ENCODE peak calls at places on chromosomes 2 and 18, in six cellular contexts. L is colonic mucosa; C is HEK293T; H is memory B cell; N is MCF 10A; E is activated CD8-positive, alpha-beta memory T cell treated with anti-CD3 and anti-CD28 coated beads, Interleukin-2, amount 50 U/mL, for 4 hours. Y is an unnamed sample.

GRCh38 chr2:98634406-98635092 is 26.2 kb downstream of the UNC50 start:
- DNase-seq in C (peak; percentile 53), H (no peak), L (no peak), N (peak; percentile 30), E (peak; percentile 50), Y (no peak)

GRCh38 chr2:209574515-209574914 is 150.7 kb downstream of the MAP2 start:
- DNase-seq in C (no peak), L (no peak), H (no peak), E (no peak), N (no peak), Y (no peak)

GRCh38 chr18:37499008-37499407 is 66.6 kb downstream of the CELF4 start:
- DNase-seq in H (no peak), E (no peak), L (no peak), C (no peak), N (no peak), Y (no peak)

GRCh38 chr18:52451252-52451651 is 111.3 kb downstream of the DCC start:
- DNase-seq in E (no peak), H (no peak), L (no peak), C (no peak), N (no peak), Y (no peak)

GRCh38 chr2:127092306-127092705 is 14.6 kb downstream of the BIN1 start:
- DNase-seq in H (no peak), N (no peak), C (no peak), E (no peak), L (no peak), Y (no peak)

GRCh38 chr2:160295519-160296231 is 95.6 kb upstream of the ITGB6 start:
- DNase-seq in H (no peak), C (no peak), L (no peak), N (no peak), E (no peak), Y (no peak)

GRCh38 chr2:34738691-34739090 is 1139.6 kb upstream of the FAM98A start:
- DNase-seq in N (no peak), C (no peak), L (no peak), E (no peak), H (no peak), Y (no peak)

GRCh38 chr2:97936199-97936598 is 59.5 kb downstream of the TMEM131 start:
- DNase-seq in N (peak; percentile 46), E (no peak), L (peak; percentile 32), C (peak; percentile 35), H (no peak), Y (no peak)

GRCh38 chr2:174965992-174966789 is 39.0 kb downstream of the CHN1 start:
- DNase-seq in N (no peak), E (no peak), C (no peak), L (no peak), H (no peak), Y (no peak)

GRCh38 chr2:157784169-157784822 is 91.8 kb downstream of the ACVR1 start:
- DNase-seq in L (peak; percentile 80), H (no peak), N (peak; percentile 88), E (no peak), C (no peak), Y (no peak)

GRCh38 chr2:228543117-228543516 is 361.6 kb upstream of the SPHKAP start:
- DNase-seq in N (no peak), C (no peak), H (no peak), E (no peak), L (no peak), Y (no peak)

GRCh38 chr2:238122287-238123217 is 15.9 kb upstream of the KLHL30 start:
- DNase-seq in E (no peak), H (no peak), L (no peak), C (no peak), N (no peak), Y (no peak)

GRCh38 chr18:11849845-11850747 is 1.1 kb upstream of the CHMP1B start:
- DNase-seq in C (peak; percentile 36), L (peak; percentile 58), H (peak; percentile 37), N (peak; percentile 95), E (peak; percentile 46), Y (peak; percentile 23)

GRCh38 chr18:68714707-68715496 is at the start of gene TMX3:
- DNase-seq in N (peak; percentile 92), E (peak; percentile 91), H (peak; percentile 78), C (peak; percentile 88), L (peak; percentile 91), Y (peak; percentile 91)

GRCh38 chr2:176562359-176563043 is 293.3 kb downstream of the MTX2 start:
- DNase-seq in C (no peak), N (peak; percentile 44), E (no peak), L (no peak), H (no peak), Y (no peak)

GRCh38 chr18:47574966-47575365 is 323.5 kb upstream of the SKOR2 start:
- DNase-seq in L (no peak), E (no peak), H (no peak), C (no peak), N (no peak), Y (no peak)

GRCh38 chr2:232436381-232437129 is 19.4 kb upstream of the ALPI start:
- DNase-seq in L (peak; percentile 15), E (no peak), N (no peak), H (no peak), C (no peak), Y (no peak)

GRCh38 chr2:190468814-190469569 is 60.8 kb downstream of the MFSD6 start:
- DNase-seq in H (no peak), E (no peak), L (peak; percentile 89), C (peak; percentile 48), N (peak; percentile 95), Y (no peak)

GRCh38 chr2:235141411-235142128 is 189.8 kb downstream of the SH3BP4 start:
- DNase-seq in C (no peak), N (no peak), E (no peak), H (no peak), L (no peak), Y (no peak)

Y was measured in stimulated activated naive B cell treated with anti-CD40 and anti-IgM and Interleukin-4, amounts not matched to agents 10 μg/mL and 1 μg/mL and 100 μg/mL, for 72 hours.